ENCODE peak calls at places on chromosomes 13 and 19, in seven cellular contexts. K, Q, B, W, F, H and P are unnamed samples.

GRCh38 chr19:12936582-12936981 is 1.8 kb upstream of the CALR start:
- DNase-seq in K (no peak), Q (no peak), B (no peak), W (no peak), F (no peak), H (no peak), P (no peak)

GRCh38 chr13:55517312-55517711 is 1623.4 kb upstream of the PRR20A start:
- DNase-seq in K (no peak), Q (no peak), B (no peak), W (peak; percentile 41), F (peak; percentile 29), H (no peak), P (no peak)

GRCh38 chr13:50842246-50842645 is 1.2 kb downstream of the DLEU7 start:
- DNase-seq in K (no peak), Q (no peak), B (no peak), W (no peak), F (no peak), H (no peak), P (no peak)

GRCh38 chr19:23855676-23856075 is 59.0 kb upstream of the ZNF726 start:
- DNase-seq in K (no peak), Q (no peak), B (no peak), W (no peak), F (peak; percentile 19), H (no peak), P (no peak)

GRCh38 chr19:15463865-15464371 is 426 bp downstream of the RASAL3 start:
- DNase-seq in K (no peak), Q (no peak), B (no peak), W (peak; percentile 56), F (no peak), H (no peak), P (no peak)

GRCh38 chr13:60990032-60990733 is 425.5 kb downstream of the PCDH20 start:
- DNase-seq in K (no peak), Q (no peak), B (no peak), W (peak; percentile 35), F (peak; percentile 52), H (peak; percentile 23), P (no peak)

GRCh38 chr13:86846501-86846900 is 824.7 kb upstream of the SLITRK5 start:
- DNase-seq in K (peak; percentile 24), Q (peak; percentile 12), B (no peak), W (no peak), F (no peak), H (no peak), P (no peak)

GRCh38 chr13:42211704-42212103 is 60.2 kb upstream of the AKAP11 start:
- DNase-seq in K (peak; percentile 22), Q (peak; percentile 64), B (no peak), W (no peak), F (no peak), H (no peak), P (no peak)

GRCh38 chr13:113607056-113607455 is 22.5 kb downstream of the TFDP1 start:
- DNase-seq in K (no peak), Q (no peak), B (no peak), W (no peak), F (no peak), H (no peak), P (no peak)

GRCh38 chr19:15436012-15436825 is 13.5 kb downstream of the WIZ start:
- DNase-seq in K (no peak), Q (no peak), B (no peak), W (peak; percentile 46), F (no peak), H (no peak), P (no peak)

GRCh38 chr19:33302175-33302973 is at the start of gene CEBPA:
- DNase-seq in K (peak; percentile 74), Q (peak; percentile 72), B (peak; percentile 94), W (peak; percentile 84), F (peak; percentile 92), H (peak; percentile 58), P (peak; percentile 90)

GRCh38 chr19:16078759-16079707 is 2.7 kb downstream of the TPM4 start:
- DNase-seq in K (peak; percentile 95), Q (peak; percentile 98), B (peak; percentile 81), W (no peak), F (peak; percentile 76), H (no peak), P (no peak)

GRCh38 chr13:73079359-73079758 is 20.6 kb downstream of the KLF5 start:
- DNase-seq in K (no peak), Q (no peak), B (no peak), W (no peak), F (no peak), H (no peak), P (no peak)

GRCh38 chr19:53775524-53775923 is 48.6 kb downstream of the NLRP12 start:
- DNase-seq in K (no peak), Q (no peak), B (no peak), W (no peak), F (no peak), H (no peak), P (no peak)
- H3K4ac ChIP-seq in K (no peak overlapping the region), Q (no peak overlapping the region), B (no peak overlapping the region), W (no peak overlapping the region), F (peak overlapping the region; percentile 99), H (no peak overlapping the region), P (peak overlapping the region; percentile 53)

GRCh38 chr13:36966404-36966803 is 32.7 kb downstream of the ALG5 start:
- DNase-seq in K (no peak), Q (no peak), B (no peak), W (no peak), F (no peak), H (no peak), P (no peak)
- H3K4ac ChIP-seq in K (no peak overlapping the region), Q (peak overlapping the region; percentile 48), B (no peak overlapping the region), W (no peak overlapping the region), F (no peak overlapping the region), H (no peak overlapping the region), P (no peak overlapping the region)

GRCh38 chr19:34838248-34838647 is 65.2 kb upstream of the ZNF599 start:
- DNase-seq in K (no peak), Q (no peak), B (no peak), W (no peak), F (peak; percentile 49), H (no peak), P (no peak)

GRCh38 chr19:34837262-34837661 is 64.2 kb upstream of the ZNF599 start:
- DNase-seq in K (no peak), Q (no peak), B (no peak), W (no peak), F (peak; percentile 21), H (no peak), P (no peak)

GRCh38 chr19:34841780-34842179 is 68.8 kb upstream of the ZNF599 start:
- DNase-seq in K (no peak), Q (no peak), B (no peak), W (peak; percentile 49), F (peak; percentile 22), H (no peak), P (no peak)

GRCh38 chr19:34835952-34836351 is 62.9 kb upstream of the ZNF599 start:
- DNase-seq in K (no peak), Q (no peak), B (no peak), W (no peak), F (no peak), H (no peak), P (no peak)

GRCh38 chr19:34838753-34839431 is 65.9 kb upstream of the ZNF599 start:
- DNase-seq in K (no peak), Q (no peak), B (no peak), W (peak; percentile 83), F (peak; percentile 79), H (peak; percentile 56), P (peak; percentile 18)
- H3K4ac ChIP-seq in K (no peak overlapping the region), Q (no peak overlapping the region), B (no peak overlapping the region), W (no peak overlapping the region), F (no peak overlapping the region), H (no peak overlapping the region), P (no peak overlapping the region)

GRCh38 chr13:111165189-111165588 is 50.1 kb downstream of the ARHGEF7 start:
- DNase-seq in K (no peak), Q (no peak), B (peak; percentile 26), W (no peak), F (no peak), H (no peak), P (no peak)
- H3K4ac ChIP-seq in K (no peak overlapping the region), Q (no peak overlapping the region), B (peak overlapping the region; percentile 13), W (no peak overlapping the region), F (no peak overlapping the region), H (no peak overlapping the region), P (no peak overlapping the region)